ENCODE peak calls at places on chromosomes 2 and 18, in five cellular contexts. L, Z, N, P and H are unnamed samples.

GRCh38 chr2:161237397-161238263 is 70.6 kb upstream of the PSMD14 start:
- DNase-seq in L (peak; percentile 25), P (peak; percentile 34), Z (no peak), N (peak; percentile 69), H (no peak)

GRCh38 chr2:224145751-224146355 is 106.8 kb upstream of the SERPINE2 start:
- DNase-seq in L (no peak), N (no peak), Z (peak; percentile 75), P (peak; percentile 92), H (no peak)

GRCh38 chr18:7017013-7017412 is 100.6 kb downstream of the LAMA1 start:
- DNase-seq in Z (no peak), P (no peak), N (no peak), L (no peak), H (no peak)

GRCh38 chr2:219459460-219460311 is 25.0 kb downstream of the SPEG start:
- DNase-seq in Z (no peak), P (peak; percentile 68), L (no peak), N (peak; percentile 26), H (no peak)

GRCh38 chr2:235028646-235029045 is 76.8 kb downstream of the SH3BP4 start:
- DNase-seq in L (no peak), Z (no peak), P (no peak), N (no peak), H (no peak)

GRCh38 chr2:130390460-130391057 is 34.7 kb downstream of the PTPN18 start:
- DNase-seq in Z (no peak), N (no peak), L (peak; percentile 28), P (no peak), H (no peak)

GRCh38 chr2:240388471-240389301 is 46.8 kb upstream of the GPC1 start:
- DNase-seq in L (no peak), N (no peak), Z (no peak), P (no peak), H (no peak)

GRCh38 chr2:20755132-20755800 is 67.6 kb downstream of the LDAH start:
- DNase-seq in P (no peak), L (no peak), N (no peak), Z (no peak), H (no peak)

GRCh38 chr2:165018207-165018606 is 62.9 kb upstream of the SLC38A11 start:
- DNase-seq in L (no peak), N (peak; percentile 56), Z (no peak), P (no peak), H (no peak)

GRCh38 chr2:199848323-199848722 is 2.7 kb downstream of the FTCDNL1 start:
- DNase-seq in L (no peak), Z (no peak), P (no peak), N (peak; percentile 29), H (no peak)

GRCh38 chr18:3454365-3455089 is 4.6 kb downstream of the TGIF1 start:
- DNase-seq in Z (no peak), P (peak; percentile 68), N (peak; percentile 58), L (peak; percentile 56), H (no peak)

GRCh38 chr2:47065771-47066380 is 89.2 kb downstream of the STPG4 start:
- DNase-seq in N (no peak), Z (no peak), L (no peak), P (peak; percentile 98), H (no peak)

GRCh38 chr18:47883771-47884413 is 46.6 kb downstream of the SMAD2 start:
- DNase-seq in N (peak; percentile 11), P (peak; percentile 65), Z (peak; percentile 32), L (peak; percentile 44), H (no peak)

GRCh38 chr2:3387644-3388411 is 8.3 kb downstream of the TRAPPC12 start:
- DNase-seq in L (no peak), Z (no peak), P (no peak), N (no peak), H (no peak)

GRCh38 chr2:233429175-233429897 is 75.0 kb downstream of the DGKD start:
- DNase-seq in P (no peak), N (no peak), Z (no peak), L (no peak), H (no peak)

GRCh38 chr18:26383454-26384270 is 157.4 kb downstream of the TAF4B start:
- DNase-seq in P (peak; percentile 59), Z (peak; percentile 34), L (no peak), N (peak; percentile 38), H (no peak)

GRCh38 chr2:45261746-45262145 is 252.5 kb upstream of the SIX2 start:
- DNase-seq in N (no peak), L (no peak), Z (no peak), P (no peak), H (no peak)

GRCh38 chr2:29479566-29479965 is 364.4 kb downstream of the CLIP4 start:
- DNase-seq in Z (no peak), N (no peak), L (no peak), P (no peak), H (no peak)

GRCh38 chr2:136052374-136053362 is 65.3 kb downstream of the CXCR4 start:
- DNase-seq in Z (no peak), P (no peak), L (no peak), N (no peak), H (no peak)

GRCh38 chr2:45301307-45302010 is 292.2 kb upstream of the SIX2 start:
- DNase-seq in L (peak; percentile 92), P (no peak), Z (no peak), N (peak; percentile 95), H (peak; percentile 90)

GRCh38 chr2:85560812-85561279 is 447 bp downstream of the GGCX start:
- DNase-seq in L (no peak), P (no peak), N (no peak), Z (no peak), H (no peak)

GRCh38 chr2:188199716-188200128 is 92.0 kb upstream of the GULP1 start:
- DNase-seq in P (peak; percentile 88), N (no peak), L (no peak), Z (peak; percentile 85), H (no peak)

GRCh38 chr2:192700934-192701333 is 506.2 kb upstream of the TMEFF2 start:
- DNase-seq in P (peak; percentile 30), L (no peak), N (no peak), Z (no peak), H (no peak)

GRCh38 chr18:36808681-36809080 is 20.1 kb downstream of the TPGS2 start:
- DNase-seq in P (peak; percentile 77), L (no peak), N (no peak), Z (no peak), H (no peak)